ENCODE peak calls at places on chromosomes 3 and 15, in seven cellular contexts. R is iris pigment epithelial cell; L is fibroblast of mammary gland; S is T-helper 17 cell; B is psoas muscle; M is activated effector memory CD4-positive, alpha-beta T cell treated with Interleukin-2 at 50 U/mL for 16 hours; G is AG04450. O is an unnamed sample.

GRCh38 chr3:158360756-158361448 is 210.1 kb upstream of the MLF1 start:
- DNase-seq in S (no peak), G (no peak), B (no peak), L (no peak), M (no peak), R (no peak), O (no peak)

GRCh38 chr3:183265713-183266417 is 12.8 kb downstream of the B3GNT5 start:
- DNase-seq in B (no peak), L (peak), R (peak), M (no peak), S (no peak), G (peak), O (no peak)

GRCh38 chr3:22245122-22245521 is 494.1 kb upstream of the ZNF385D start:
- DNase-seq in R (peak), L (peak), M (no peak), B (peak), G (no peak), S (no peak), O (peak)

GRCh38 chr3:54698059-54698458 is 229.8 kb downstream of the LRTM1 start:
- DNase-seq in R (no peak), L (no peak), M (no peak), S (no peak), B (no peak), G (no peak), O (no peak)

GRCh38 chr15:63504979-63505841 is 817 bp downstream of the USP3 start:
- DNase-seq in S (peak), G (no peak), R (peak), M (no peak), B (peak), L (peak), O (peak)

GRCh38 chr3:14262212-14262611 is 83.6 kb downstream of the LSM3 start:
- DNase-seq in B (no peak), M (no peak), L (peak), R (no peak), S (no peak), G (no peak), O (no peak)

GRCh38 chr3:93931597-93932229 is 42.0 kb downstream of the PROS1 start:
- DNase-seq in S (no peak), M (no peak), R (no peak), B (no peak), L (no peak), G (no peak), O (no peak)

GRCh38 chr3:188266581-188267274 is 112.8 kb downstream of the LPP start:
- DNase-seq in M (no peak), B (peak), G (peak), R (peak), L (peak), S (no peak), O (no peak)

GRCh38 chr3:24220859-24221657 is 273.6 kb downstream of the THRB start:
- DNase-seq in B (peak), M (no peak), R (peak), S (no peak), G (peak), L (peak), O (peak)

GRCh38 chr15:69035205-69035917 is 20.9 kb downstream of the NOX5 start:
- DNase-seq in L (no peak), R (no peak), B (no peak), M (no peak), S (no peak), G (no peak), O (no peak)

GRCh38 chr3:27939940-27940339 is 217.8 kb upstream of the EOMES start:
- DNase-seq in B (no peak), M (no peak), G (no peak), R (peak), L (peak), S (no peak), O (no peak)

GRCh38 chr3:112390783-112391641 is 58.1 kb downstream of the CD200 start:
- DNase-seq in B (no peak), L (peak), R (peak), M (no peak), G (peak), S (no peak), O (no peak)

GRCh38 chr15:92393287-92393993 is at the start of gene ST8SIA2:
- DNase-seq in G (no peak), M (no peak), L (peak), B (peak), R (no peak), S (no peak), O (no peak)

GRCh38 chr3:67630666-67631362 is 23.6 kb downstream of the SUCLG2 start:
- DNase-seq in S (no peak), R (no peak), M (no peak), G (no peak), L (no peak), B (no peak), O (no peak)

GRCh38 chr15:75693501-75694240 is 19.0 kb downstream of the CSPG4 start:
- DNase-seq in G (no peak), M (no peak), R (peak), B (no peak), L (peak), S (no peak), O (no peak)

GRCh38 chr3:70273492-70273891 is 38.9 kb downstream of the MDFIC2 start:
- DNase-seq in B (no peak), G (no peak), S (no peak), M (no peak), R (peak), L (peak), O (no peak)

GRCh38 chr15:69466733-69467132 is 14.1 kb downstream of the RPLP1 start:
- DNase-seq in S (no peak), B (no peak), L (no peak), M (no peak), G (no peak), R (no peak), O (no peak)

GRCh38 chr15:70401709-70402108 is 304.0 kb upstream of the TLE3 start:
- DNase-seq in M (no peak), B (no peak), S (no peak), L (peak), G (no peak), R (no peak), O (no peak)

GRCh38 chr3:137768021-137768360 is 3.9 kb downstream of the SOX14 start:
- DNase-seq in R (no peak), S (no peak), G (no peak), B (no peak), M (no peak), L (no peak), O (no peak)

GRCh38 chr15:78685157-78685830 is 44.3 kb upstream of the CHRNB4 start:
- DNase-seq in B (no peak), L (no peak), M (no peak), R (no peak), S (no peak), G (no peak), O (no peak)

GRCh38 chr15:69402816-69403215 is 11.3 kb upstream of the KIF23 start:
- DNase-seq in B (no peak), G (no peak), M (no peak), S (no peak), R (no peak), L (peak), O (no peak)

GRCh38 chr15:71820127-71820526 is 9.8 kb downstream of the NR2E3 start:
- DNase-seq in M (no peak), G (no peak), S (no peak), B (no peak), R (no peak), L (no peak), O (no peak)

GRCh38 chr3:117439812-117440211 is 730.2 kb downstream of the TUSC7 start:
- DNase-seq in S (no peak), B (no peak), L (peak), G (no peak), M (no peak), R (peak), O (no peak)

GRCh38 chr3:171446801-171447578 is 13.2 kb downstream of the TNIK start:
- DNase-seq in G (peak), S (no peak), M (no peak), B (no peak), R (peak), L (peak), O (no peak)

GRCh38 chr3:5058463-5058862 is 63.6 kb upstream of the ARL8B start:
- DNase-seq in M (no peak), B (no peak), S (no peak), L (peak), R (peak), G (no peak), O (no peak)

GRCh38 chr15:72042054-72042453 is 75.9 kb downstream of the MYO9A start:
- DNase-seq in S (no peak), L (no peak), M (no peak), R (no peak), G (no peak), B (no peak), O (no peak)

GRCh38 chr3:172289583-172289982 is 158.7 kb downstream of the GHSR start:
- DNase-seq in M (no peak), B (no peak), L (no peak), S (no peak), G (no peak), R (no peak), O (peak)

GRCh38 chr3:134824676-134825290 is 29.7 kb downstream of the EPHB1 start:
- DNase-seq in R (no peak), S (no peak), M (no peak), G (no peak), B (peak), L (no peak), O (no peak)

GRCh38 chr3:49723301-49723630 is 485 bp downstream of the GMPPB start:
- DNase-seq in B (peak), S (peak), R (peak), M (peak), G (no peak), L (peak), O (peak)

GRCh38 chr3:157231071-157231470 is 71.1 kb upstream of the CCNL1 start:
- DNase-seq in S (no peak), R (peak), M (no peak), B (no peak), G (no peak), L (peak), O (no peak)

GRCh38 chr3:119257654-119258410 is 17.2 kb upstream of the B4GALT4 start:
- DNase-seq in S (no peak), B (no peak), R (peak), G (no peak), M (no peak), L (peak), O (no peak)

GRCh38 chr15:58136731-58137130 is 1.4 kb upstream of the AQP9 start:
- DNase-seq in R (no peak), B (no peak), L (peak), M (no peak), G (no peak), S (no peak), O (no peak)

GRCh38 chr3:38155825-38156224 is 9.5 kb upstream of the OXSR1 start:
- DNase-seq in G (no peak), S (no peak), M (no peak), R (no peak), B (no peak), L (no peak), O (no peak)

GRCh38 chr15:74674161-74674560 is 21.7 kb downstream of the EDC3 start:
- DNase-seq in L (no peak), S (no peak), B (no peak), M (no peak), G (no peak), R (no peak), O (no peak)

GRCh38 chr3:109050591-109051167 is 67.3 kb downstream of the MORC1 start:
- DNase-seq in M (no peak), B (no peak), R (peak), S (no peak), L (peak), G (no peak), O (no peak)

GRCh38 chr15:91611924-91612323 is 241.6 kb upstream of the SLCO3A1 start:
- DNase-seq in L (no peak), R (no peak), B (no peak), S (no peak), G (no peak), M (no peak), O (no peak)

GRCh38 chr15:25762015-25762662 is 101.0 kb downstream of the ATP10A start:
- DNase-seq in M (no peak), L (no peak), S (no peak), R (no peak), B (no peak), G (no peak), O (no peak)

GRCh38 chr3:22318325-22318724 is 567.3 kb upstream of the ZNF385D start:
- DNase-seq in R (no peak), S (no peak), M (no peak), G (no peak), B (no peak), L (peak), O (no peak)

GRCh38 chr3:10185804-10186762 is 21.4 kb downstream of the IRAK2 start:
- DNase-seq in M (no peak), L (no peak), G (no peak), R (peak), S (no peak), B (no peak), O (no peak)